ENCODE peak calls at places on chromosomes 7 and 10, in five cellular contexts. G is A549, P is IMR-90, C is sigmoid colon, J is cardiac muscle cell. N is an unnamed sample. For H3K4me1, the result is how much of the 10 kb centered on the place peaks cover.

GRCh38 chr7:11858668-11859302 is 26.8 kb upstream of the THSD7A start:
- DNase-seq in G (no peak), P (no peak), C (no peak), J (no peak), N (no peak)

GRCh38 chr7:11757153-11757552 is 74.8 kb downstream of the THSD7A start:
- DNase-seq in J (no peak), C (no peak), G (no peak), P (no peak), N (no peak)

GRCh38 chr7:67786021-67786420 is 789.4 kb downstream of the TYW1 start:
- DNase-seq in P (no peak), C (no peak), G (no peak), J (no peak), N (no peak)

GRCh38 chr7:53350241-53350640 is 314.8 kb downstream of the POM121L12 start:
- DNase-seq in C (no peak), P (no peak), J (no peak), G (no peak), N (no peak)

GRCh38 chr10:78903351-78903940 is 165.3 kb upstream of the ZMIZ1 start:
- DNase-seq in G (no peak), J (no peak), C (no peak), P (no peak), N (no peak)

GRCh38 chr7:128284102-128284501 is 43.0 kb downstream of the LEP start:
- DNase-seq in G (no peak), C (no peak), J (no peak), P (no peak), N (no peak)

GRCh38 chr10:75547391-75548298 is 116.2 kb downstream of the LRMDA start:
- DNase-seq in J (peak), P (peak), C (no peak), G (no peak), N (no peak)

GRCh38 chr7:56062382-56062781 is 1.7 kb upstream of the SUMF2 start:
- DNase-seq in C (no peak), J (peak), G (no peak), P (peak), N (no peak)

GRCh38 chr7:39238209-39238869 is 260.6 kb downstream of the POU6F2 start:
- DNase-seq in G (no peak), P (no peak), J (no peak), C (no peak), N (no peak)

DNA sequence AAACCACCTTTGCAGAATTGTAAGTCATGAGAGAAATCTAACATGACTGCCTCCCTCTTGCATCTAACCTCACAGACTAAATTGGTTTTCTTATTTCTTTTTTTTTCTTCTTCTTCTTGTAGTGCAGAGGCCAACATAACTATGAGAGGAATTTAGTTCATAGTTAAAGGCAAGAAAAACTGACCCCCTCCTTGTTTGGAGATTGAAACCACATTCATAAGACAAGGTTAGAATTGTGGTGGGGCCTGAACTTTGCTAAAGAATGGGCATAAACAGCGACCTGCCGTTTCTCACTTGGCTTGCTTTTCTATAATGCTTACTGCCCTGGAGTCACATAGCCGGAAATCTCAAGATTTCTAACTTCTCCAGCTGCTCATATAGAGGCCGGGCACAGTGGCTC is 2.4 kb upstream of the POLM start:
- DNase-seq in C (no peak), J (no peak), P (peak), G (no peak), N (no peak)
- H3K4me1 ChIP-seq in C (under half), J (under half), P (under half), G (under half), N (under half)

GRCh38 chr7:88095-88926 is 104.1 kb upstream of the FAM20C start:
- DNase-seq in J (no peak), G (no peak), C (peak), P (no peak), N (no peak)
- TF ChIP-seq CTCF in J (no peak), G (no peak), C (no peak), P (no peak), N (no peak)

GRCh38 chr10:112741830-112742402 is 208.1 kb upstream of the TCF7L2 start:
- DNase-seq in C (no peak), P (no peak), G (no peak), J (no peak), N (peak)
- H3K27ac ChIP-seq in C (no peak), P (no peak), G (no peak), J (no peak), N (no peak)

DNA sequence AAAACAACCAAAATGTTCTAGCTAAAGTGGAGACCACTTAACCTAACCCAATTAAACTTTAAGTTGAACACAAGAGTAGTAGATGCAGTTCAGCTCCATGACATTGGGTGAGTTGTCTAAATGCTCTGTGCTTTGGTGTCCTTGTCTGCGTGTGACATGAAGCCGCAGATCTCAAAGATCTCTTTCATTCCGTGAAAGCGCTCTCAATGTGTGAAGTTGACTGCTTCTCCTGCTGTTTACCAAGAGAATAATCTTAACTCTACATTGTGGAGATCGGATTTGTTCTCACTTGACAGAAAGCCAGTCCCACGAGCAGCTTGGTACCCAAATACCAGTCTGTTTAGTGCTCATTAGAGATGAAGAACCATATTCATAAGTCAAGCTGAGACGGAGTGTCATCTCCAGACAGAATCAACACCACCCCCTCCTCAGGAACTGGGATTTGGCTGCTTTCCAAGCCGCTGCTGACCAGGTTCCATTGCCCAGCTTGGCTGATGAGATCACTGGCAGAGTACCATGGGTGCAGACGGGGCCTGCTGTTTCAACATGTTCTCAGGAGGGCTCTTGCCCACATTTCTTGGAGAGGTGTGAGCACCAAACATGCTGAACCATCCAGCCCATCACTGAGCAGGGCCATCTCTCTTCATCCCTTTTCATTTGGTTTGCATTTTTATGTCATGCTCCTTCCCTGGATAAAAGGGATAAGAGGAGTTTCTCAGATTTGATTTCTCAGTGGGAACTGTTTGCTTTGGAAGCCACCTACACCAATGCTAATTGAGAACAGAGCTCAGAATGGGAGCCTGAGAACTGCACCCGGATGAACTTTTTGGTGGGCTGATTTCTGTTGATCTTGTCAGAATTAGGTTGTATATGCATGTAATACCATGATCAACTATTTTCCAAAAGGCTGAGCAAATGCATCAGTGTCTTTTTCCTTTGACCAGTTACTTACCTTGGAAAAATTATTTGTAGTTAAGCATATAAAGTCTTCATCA is 95.8 kb upstream of the AGBL3 start:
- DNase-seq in J (peak), P (peak), C (peak), G (no peak), N (peak)
- H3K4me1 ChIP-seq in J (under half), P (under half), C (half or more), G (half or more), N (under half)

GRCh38 chr7:28615091-28615490 is 202.8 kb downstream of the CREB5 start:
- DNase-seq in G (no peak), P (no peak), J (no peak), C (no peak), N (no peak)
- TF ChIP-seq CTCF in G (no peak), P (peak), J (no peak), C (no peak), N (no peak)

GRCh38 chr7:130393095-130393494 is 12.8 kb downstream of the CPA1 start:
- DNase-seq in P (peak), J (peak), C (no peak), G (no peak), N (no peak)

GRCh38 chr7:130394421-130395188 is 14.3 kb downstream of the CPA1 start:
- DNase-seq in J (no peak), C (no peak), P (no peak), G (no peak), N (no peak)

GRCh38 chr7:130393799-130394411 is 13.6 kb downstream of the CPA1 start:
- DNase-seq in J (no peak), C (no peak), P (no peak), G (no peak), N (no peak)

GRCh38 chr7:130390486-130390885 is 10.2 kb downstream of the CPA1 start:
- DNase-seq in J (peak), G (no peak), P (no peak), C (no peak), N (no peak)

DNA sequence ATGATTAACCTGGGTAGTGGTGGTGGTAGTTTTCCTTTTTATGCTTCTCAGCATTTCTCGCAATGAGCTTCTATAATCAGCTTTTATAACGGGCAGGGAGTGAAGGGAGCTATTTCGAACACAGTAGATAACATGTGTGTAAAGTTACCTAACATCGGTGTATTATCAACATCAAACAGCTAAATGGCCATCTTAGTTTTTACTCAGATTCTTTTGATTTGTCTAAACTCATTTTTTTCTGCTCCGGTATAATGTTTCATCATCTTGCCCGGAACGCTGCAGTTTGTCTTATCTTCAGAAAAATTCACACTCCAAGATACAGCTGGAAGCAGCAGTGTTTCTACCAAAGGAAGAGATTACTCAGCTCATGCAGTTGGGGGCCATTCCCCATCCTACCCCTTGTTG is 12.2 kb downstream of the CPA1 start:
- DNase-seq in P (peak), J (peak), G (no peak), C (no peak), N (no peak)
- H3K27ac ChIP-seq in P (peak), J (no peak), G (no peak), C (no peak), N (no peak)

DNA sequence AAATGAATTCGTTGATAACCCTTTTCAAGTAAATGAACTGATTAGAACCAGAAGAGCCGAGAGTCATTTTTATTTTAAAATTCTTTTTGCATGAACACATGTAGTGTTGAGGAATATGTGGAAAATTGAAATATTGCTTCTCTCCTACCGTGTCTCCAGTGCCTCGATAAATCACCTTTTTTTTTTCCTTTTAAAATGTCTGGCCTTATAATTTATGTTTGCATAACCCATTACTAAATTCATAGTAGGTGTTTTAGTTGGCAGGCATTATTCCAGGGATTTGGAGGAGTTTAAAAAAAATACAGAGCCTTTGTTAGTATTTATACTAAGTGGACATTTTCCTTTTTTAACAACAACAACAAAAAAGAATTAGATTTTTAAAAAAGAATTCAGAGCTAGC is 115.6 kb downstream of the CUX1 start:
- DNase-seq in J (no peak), C (no peak), G (no peak), P (no peak), N (no peak)
- H3K4me1 ChIP-seq in J (half or more), C (half or more), G (under half), P (under half), N (under half)

GRCh38 chr7:23222439-23223045 is 24.0 kb upstream of the GPNMB start:
- DNase-seq in J (no peak), P (no peak), C (no peak), G (no peak), N (no peak)
- TF ChIP-seq CTCF in J (no peak), P (no peak), C (no peak), G (no peak), N (no peak)

GRCh38 chr7:47481656-47482012 is 100.3 kb downstream of the TNS3 start:
- DNase-seq in C (no peak), J (no peak), P (no peak), G (no peak), N (no peak)
- H3K27ac ChIP-seq in C (peak), J (peak), P (peak), G (peak), N (no peak)

GRCh38 chr7:143390098-143390772 is 9.1 kb downstream of the ZYX start:
- DNase-seq in P (no peak), G (no peak), C (no peak), J (peak), N (no peak)
- H3K4me1 ChIP-seq in P (under half), G (under half), C (half or more), J (under half), N (under half)

N was measured in foreskin keratinocyte.